ENCODE peak calls at places on chromosomes 12 and 14, in seven cellular contexts. F, R, D, L, E, C and O are unnamed samples.
A peak's percentile ranks its signal among the peaks of the same experiment; 100 is the strongest.

GRCh38 chr14:64293976-64294671 is at the start of gene ESR2:
- DNase-seq in C (no peak), D (peak; percentile 39), R (peak; percentile 45), E (peak; percentile 56), F (peak; percentile 56), L (no peak), O (peak; percentile 29)

GRCh38 chr12:122106891-122107660 is 28.5 kb downstream of the MLXIP start:
- DNase-seq in D (no peak), L (no peak), F (no peak), R (no peak), E (no peak), C (peak; percentile 42), O (no peak)

GRCh38 chr14:71491925-71492324 is 440.3 kb upstream of the RGS6 start:
- DNase-seq in R (no peak), C (no peak), L (no peak), E (no peak), F (no peak), D (no peak), O (peak; percentile 63)

GRCh38 chr14:103746706-103747105 is 31.1 kb downstream of the ZFYVE21 start:
- DNase-seq in L (no peak), D (no peak), E (no peak), R (no peak), F (no peak), C (no peak), O (no peak)

GRCh38 chr12:117897379-117898161 is 71.2 kb downstream of the KSR2 start:
- DNase-seq in E (peak; percentile 27), R (no peak), D (peak; percentile 17), F (no peak), C (no peak), L (no peak), O (no peak)

GRCh38 chr12:104596128-104596799 is 139.5 kb downstream of the CHST11 start:
- DNase-seq in C (peak; percentile 37), D (no peak), L (no peak), R (no peak), F (no peak), E (no peak), O (peak; percentile 92)

GRCh38 chr14:23565626-23566025 is 2.0 kb downstream of the AP1G2 start:
- DNase-seq in D (no peak), L (no peak), E (no peak), R (no peak), C (no peak), F (no peak), O (no peak)

GRCh38 chr12:87809916-87810315 is 219.3 kb downstream of the C12orf50 start:
- DNase-seq in L (no peak), C (no peak), R (no peak), D (no peak), F (no peak), E (no peak), O (peak; percentile 30)

GRCh38 chr12:108720757-108721514 is 10.4 kb downstream of the CORO1C start:
- DNase-seq in C (no peak), F (no peak), E (no peak), L (no peak), D (no peak), R (no peak), O (peak; percentile 32)

GRCh38 chr12:75099215-75099614 is 110.4 kb downstream of the KCNC2 start:
- DNase-seq in C (no peak), E (no peak), L (no peak), F (no peak), D (no peak), R (no peak), O (no peak)

GRCh38 chr14:22838631-22839041 is 2.3 kb downstream of the MMP14 start:
- DNase-seq in D (no peak), L (no peak), R (no peak), C (no peak), E (peak; percentile 62), F (peak; percentile 62), O (peak; percentile 63)

GRCh38 chr12:10641735-10642500 is 28.5 kb upstream of the MAGOHB start:
- DNase-seq in F (no peak), R (no peak), D (no peak), L (no peak), C (peak; percentile 35), E (no peak), O (peak; percentile 4)

GRCh38 chr12:110791589-110791988 is 48.9 kb upstream of the PPP1CC start:
- DNase-seq in E (peak; percentile 59), D (no peak), C (no peak), F (no peak), L (no peak), R (no peak), O (no peak)

GRCh38 chr12:76030378-76031080 is 1.0 kb downstream of the PHLDA1 start:
- DNase-seq in E (peak; percentile 51), F (peak; percentile 63), L (peak; percentile 4), C (peak; percentile 30), D (peak; percentile 13), R (no peak), O (peak; percentile 57)

GRCh38 chr12:102659200-102659911 is 179.0 kb upstream of the IGF1 start:
- DNase-seq in L (no peak), D (no peak), C (no peak), E (no peak), F (no peak), R (no peak), O (no peak)

GRCh38 chr12:2288001-2288400 is 235.2 kb downstream of the CACNA1C start:
- DNase-seq in C (no peak), F (no peak), L (no peak), E (no peak), R (peak; percentile 35), D (no peak), O (peak; percentile 51)

GRCh38 chr12:53048033-53048779 is 1.7 kb upstream of the TNS2 start:
- DNase-seq in C (peak; percentile 65), R (no peak), E (no peak), D (no peak), F (peak; percentile 93), L (no peak), O (peak; percentile 58)

GRCh38 chr12:50924439-50925341 is 27.7 kb upstream of the HIGD1C start:
- DNase-seq in D (peak; percentile 72), C (peak; percentile 94), R (no peak), E (peak; percentile 94), F (peak; percentile 94), L (no peak), O (peak; percentile 97)

GRCh38 chr14:63544641-63545234 is 1.6 kb upstream of the PPP2R5E start:
- DNase-seq in E (peak; percentile 19), R (no peak), F (no peak), D (no peak), C (no peak), L (no peak), O (peak; percentile 34)